ENCODE peak calls at places on chromosome 4, in four cellular contexts. One of them, this sample, is unnamed.

GRCh38 chr4:20889901-20890300 is 189.6 kb downstream of the PACRGL start:
- DNase-seq in WTC11: no peak
- DNase-seq in progenitor cell of endocrine pancreas: no peak
- DNase-seq in kidney: no peak
- DNase-seq in this sample: no peak

GRCh38 chr4:93384897-93385296 is 443.7 kb upstream of the ATOH1 start:
- DNase-seq in kidney: no peak
- DNase-seq in progenitor cell of endocrine pancreas: no peak
- DNase-seq in WTC11: no peak
- DNase-seq in this sample: no peak

GRCh38 chr4:28490669-28491068 is 1630.0 kb downstream of the STIM2 start:
- DNase-seq in WTC11: no peak
- DNase-seq in kidney: no peak
- DNase-seq in progenitor cell of endocrine pancreas: no peak
- DNase-seq in this sample: no peak

GRCh38 chr4:67542076-67542475 is 3.2 kb downstream of the CENPC start:
- DNase-seq in progenitor cell of endocrine pancreas: no peak
- DNase-seq in WTC11: no peak
- DNase-seq in kidney: no peak
- DNase-seq in this sample: no peak

GRCh38 chr4:4857001-4857808 is 2.3 kb upstream of the MSX1 start:
- DNase-seq in WTC11: no peak
- DNase-seq in kidney: no peak
- DNase-seq in progenitor cell of endocrine pancreas: no peak
- DNase-seq in this sample: no peak

GRCh38 chr4:106136777-106137331 is 179.2 kb downstream of the TBCK start:
- DNase-seq in progenitor cell of endocrine pancreas: no peak
- DNase-seq in WTC11: no peak
- DNase-seq in kidney: no peak
- DNase-seq in this sample: no peak

GRCh38 chr4:146959692-146960091 is 14.0 kb upstream of the TTC29 start:
- DNase-seq in kidney: no peak
- DNase-seq in progenitor cell of endocrine pancreas: no peak
- DNase-seq in WTC11: no peak
- DNase-seq in this sample: no peak

GRCh38 chr4:19739101-19739651 is 512.5 kb upstream of the SLIT2 start:
- DNase-seq in WTC11: no peak
- DNase-seq in progenitor cell of endocrine pancreas: no peak
- DNase-seq in kidney: no peak
- DNase-seq in this sample: no peak

GRCh38 chr4:133058701-133059100 is 90.4 kb upstream of the PCDH10 start:
- DNase-seq in WTC11: no peak
- DNase-seq in progenitor cell of endocrine pancreas: no peak
- DNase-seq in kidney: no peak
- DNase-seq in this sample: no peak

GRCh38 chr4:184826315-184827266 is 823 bp upstream of the ACSL1 start:
- DNase-seq in kidney: peak; percentile 84
- DNase-seq in WTC11: peak; percentile 28
- DNase-seq in progenitor cell of endocrine pancreas: no peak
- DNase-seq in this sample: no peak

GRCh38 chr4:140693577-140693976 is 62.6 kb downstream of the TBC1D9 start:
- DNase-seq in kidney: no peak
- DNase-seq in progenitor cell of endocrine pancreas: no peak
- DNase-seq in WTC11: no peak
- DNase-seq in this sample: no peak

DNA sequence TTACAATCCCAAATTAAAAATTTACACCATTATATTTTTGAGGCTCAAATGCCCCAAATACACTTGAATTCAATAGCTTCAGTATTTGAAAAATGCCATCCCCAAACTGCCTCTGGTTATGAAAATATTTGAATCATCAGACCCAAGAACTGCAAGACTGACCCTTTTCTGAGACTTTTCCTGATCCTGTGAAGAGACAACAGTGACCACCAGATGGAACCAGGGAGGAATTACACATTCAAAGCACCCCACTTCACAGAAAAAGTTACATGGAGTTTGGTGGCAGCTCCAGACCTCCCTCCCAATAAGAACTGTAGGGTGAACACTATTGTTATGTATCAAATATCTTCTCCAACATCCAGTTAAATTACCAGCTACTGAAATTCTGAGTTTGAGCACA is 44.0 kb upstream of the SCD5 start:
- DNase-seq in progenitor cell of endocrine pancreas: no peak
- DNase-seq in kidney: no peak
- DNase-seq in WTC11: no peak
- DNase-seq in this sample: no peak
- TF ChIP-seq CTCF in progenitor cell of endocrine pancreas: peak; percentile 49
- TF ChIP-seq CTCF in kidney: no peak
- TF ChIP-seq CTCF in WTC11: no peak
- TF ChIP-seq CTCF in this sample: peak; percentile 46

GRCh38 chr4:142883433-142883832 is 37.3 kb upstream of the INPP4B start:
- DNase-seq in kidney: no peak
- DNase-seq in progenitor cell of endocrine pancreas: no peak
- DNase-seq in WTC11: peak; percentile 24
- DNase-seq in this sample: no peak
- TF ChIP-seq CTCF in kidney: no peak
- TF ChIP-seq CTCF in progenitor cell of endocrine pancreas: peak; percentile 65
- TF ChIP-seq CTCF in WTC11: no peak
- TF ChIP-seq CTCF in this sample: peak; percentile 28

DNA sequence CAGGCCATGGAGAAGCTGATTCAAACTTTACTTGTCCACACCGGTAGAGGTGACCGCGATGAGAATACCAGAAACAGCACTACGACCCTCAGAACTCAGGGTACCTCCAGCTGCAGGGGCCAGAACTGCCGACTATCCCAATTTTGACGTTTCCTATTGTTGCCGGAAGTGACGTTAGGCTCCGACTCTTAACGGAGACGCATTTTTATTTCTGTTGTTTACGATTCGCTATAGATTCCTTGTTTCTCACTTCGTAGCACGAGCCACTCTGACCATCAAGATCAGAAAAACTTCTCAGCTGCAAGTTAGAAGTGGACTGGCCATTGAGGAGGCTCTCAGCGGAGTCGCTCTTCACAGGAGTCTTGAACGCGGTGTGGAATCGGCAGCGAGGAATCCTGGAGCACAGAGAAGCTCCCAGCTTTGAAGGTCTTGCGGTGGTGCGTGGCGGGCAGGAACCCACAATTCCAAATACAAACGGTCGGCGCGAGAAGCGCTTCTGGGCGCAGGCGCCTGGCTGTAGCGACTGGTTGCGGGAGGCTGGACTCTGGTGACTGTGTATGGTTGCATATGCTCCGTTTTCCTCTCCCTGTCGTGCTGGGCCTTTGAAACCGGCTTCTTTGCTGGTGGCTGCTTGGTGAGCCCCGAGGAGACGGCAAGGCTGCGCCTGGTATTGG is at the start of the genes CEP44 and FBXO8:
- DNase-seq in kidney: peak; percentile 85
- DNase-seq in progenitor cell of endocrine pancreas: peak; percentile 32
- DNase-seq in WTC11: peak; percentile 64
- DNase-seq in this sample: peak; percentile 85
- TF ChIP-seq CTCF in kidney: no peak
- TF ChIP-seq CTCF in progenitor cell of endocrine pancreas: no peak
- TF ChIP-seq CTCF in WTC11: no peak
- TF ChIP-seq CTCF in this sample: no peak

GRCh38 chr4:3767569-3768288 is 1.5 kb downstream of the ADRA2C start:
- DNase-seq in progenitor cell of endocrine pancreas: no peak
- DNase-seq in kidney: no peak
- DNase-seq in WTC11: peak; percentile 71
- DNase-seq in this sample: no peak
- TF ChIP-seq CTCF in progenitor cell of endocrine pancreas: peak; percentile 53
- TF ChIP-seq CTCF in kidney: no peak
- TF ChIP-seq CTCF in WTC11: no peak
- TF ChIP-seq CTCF in this sample: no peak

GRCh38 chr4:119490335-119490734 is 138.3 kb downstream of the PDE5A start:
- DNase-seq in WTC11: peak; percentile 11
- DNase-seq in progenitor cell of endocrine pancreas: no peak
- DNase-seq in kidney: no peak
- DNase-seq in this sample: no peak
- TF ChIP-seq CTCF in WTC11: no peak
- TF ChIP-seq CTCF in progenitor cell of endocrine pancreas: peak; percentile 48
- TF ChIP-seq CTCF in kidney: peak; percentile 37
- TF ChIP-seq CTCF in this sample: peak; percentile 48

GRCh38 chr4:3374011-3374645 is 67.6 kb upstream of the HGFAC start:
- DNase-seq in progenitor cell of endocrine pancreas: no peak
- DNase-seq in kidney: no peak
- DNase-seq in WTC11: no peak
- DNase-seq in this sample: no peak

GRCh38 chr4:3376266-3376665 is 65.5 kb upstream of the HGFAC start:
- DNase-seq in WTC11: no peak
- DNase-seq in progenitor cell of endocrine pancreas: no peak
- DNase-seq in kidney: no peak
- DNase-seq in this sample: no peak

GRCh38 chr4:3374667-3375066 is 67.1 kb upstream of the HGFAC start:
- DNase-seq in WTC11: no peak
- DNase-seq in kidney: no peak
- DNase-seq in progenitor cell of endocrine pancreas: no peak
- DNase-seq in this sample: no peak

GRCh38 chr4:3377557-3377956 is 64.2 kb upstream of the HGFAC start:
- DNase-seq in WTC11: no peak
- DNase-seq in progenitor cell of endocrine pancreas: no peak
- DNase-seq in kidney: no peak
- DNase-seq in this sample: no peak

GRCh38 chr4:3375688-3376087 is 66.1 kb upstream of the HGFAC start:
- DNase-seq in kidney: no peak
- DNase-seq in WTC11: no peak
- DNase-seq in progenitor cell of endocrine pancreas: no peak
- DNase-seq in this sample: no peak
- TF ChIP-seq CTCF in kidney: no peak
- TF ChIP-seq CTCF in WTC11: no peak
- TF ChIP-seq CTCF in progenitor cell of endocrine pancreas: no peak
- TF ChIP-seq CTCF in this sample: no peak

DNA sequence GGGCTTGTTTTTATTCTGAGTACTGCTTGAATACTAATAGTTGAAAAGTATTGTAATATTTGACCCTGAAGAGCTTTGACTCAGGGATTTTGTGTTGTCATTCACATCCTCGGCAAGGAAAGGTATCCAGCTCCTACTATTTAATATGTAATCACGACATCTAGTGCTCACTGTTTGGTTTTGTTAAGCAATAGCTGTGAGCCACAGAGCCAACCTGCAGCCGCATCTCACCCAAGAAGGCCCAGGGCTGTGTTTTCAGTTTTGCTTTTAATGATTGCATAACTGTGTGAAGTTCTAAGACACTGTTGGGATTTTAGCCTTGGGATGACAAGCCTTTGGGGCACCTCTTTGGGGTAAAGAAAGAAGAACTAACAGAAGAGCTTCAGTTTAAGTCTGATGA is 158.0 kb downstream of the RELL1 start:
- DNase-seq in kidney: no peak
- DNase-seq in WTC11: no peak
- DNase-seq in progenitor cell of endocrine pancreas: no peak
- DNase-seq in this sample: no peak
- TF ChIP-seq CTCF in kidney: peak; percentile 40
- TF ChIP-seq CTCF in WTC11: no peak
- TF ChIP-seq CTCF in progenitor cell of endocrine pancreas: no peak
- TF ChIP-seq CTCF in this sample: no peak

GRCh38 chr4:108743021-108743420 is 19.8 kb downstream of the ETNPPL start:
- DNase-seq in kidney: no peak
- DNase-seq in WTC11: no peak
- DNase-seq in progenitor cell of endocrine pancreas: no peak
- DNase-seq in this sample: no peak
- TF ChIP-seq CTCF in kidney: no peak
- TF ChIP-seq CTCF in WTC11: no peak
- TF ChIP-seq CTCF in progenitor cell of endocrine pancreas: no peak
- TF ChIP-seq CTCF in this sample: no peak

GRCh38 chr4:162957521-162958143 is 209.1 kb downstream of the NAF1 start:
- DNase-seq in progenitor cell of endocrine pancreas: no peak
- DNase-seq in kidney: no peak
- DNase-seq in WTC11: no peak
- DNase-seq in this sample: no peak

GRCh38 chr4:162954976-162955375 is 211.7 kb downstream of the NAF1 start:
- DNase-seq in kidney: no peak
- DNase-seq in progenitor cell of endocrine pancreas: no peak
- DNase-seq in WTC11: no peak
- DNase-seq in this sample: no peak

GRCh38 chr4:162959056-162959455 is 207.6 kb downstream of the NAF1 start:
- DNase-seq in kidney: no peak
- DNase-seq in WTC11: peak; percentile 20
- DNase-seq in progenitor cell of endocrine pancreas: no peak
- DNase-seq in this sample: no peak
- TF ChIP-seq CTCF in kidney: no peak
- TF ChIP-seq CTCF in WTC11: no peak
- TF ChIP-seq CTCF in progenitor cell of endocrine pancreas: peak; percentile 25
- TF ChIP-seq CTCF in this sample: no peak

This sample was measured in osteocyte.